ENCODE peak calls at places on chromosomes 3 and 15, in ten cellular contexts. B, M, T, Y, K, U, J, W, E and V are unnamed samples.

GRCh38 chr3:114406286-114406685 is 112.5 kb downstream of the TIGIT start:
- DNase-seq in B (no peak), M (no peak), T (no peak), Y (no peak), K (no peak), U (no peak), J (no peak), W (no peak), E (peak; percentile 66), V (no peak)

GRCh38 chr3:147415337-147415736 is 6.2 kb downstream of the ZIC1 start:
- DNase-seq in B (no peak), M (no peak), T (no peak), Y (no peak), K (no peak), U (no peak), J (no peak), W (no peak), E (no peak), V (no peak)

GRCh38 chr15:100601158-100601557 is 826 bp downstream of the LINS1 start:
- DNase-seq in B (peak; percentile 41), M (no peak), T (no peak), Y (no peak), K (no peak), U (no peak), J (peak; percentile 33), W (no peak), E (no peak), V (peak; percentile 33)

GRCh38 chr15:39801641-39802309 is 19.1 kb upstream of the FSIP1 start:
- DNase-seq in B (no peak), M (no peak), T (no peak), Y (no peak), K (no peak), U (no peak), J (peak; percentile 51), W (no peak), E (no peak), V (no peak)

GRCh38 chr3:187447737-187448136 is 79.6 kb downstream of the RTP4 start:
- DNase-seq in B (no peak), M (no peak), T (no peak), Y (no peak), K (no peak), U (no peak), J (no peak), W (no peak), E (no peak), V (no peak)

GRCh38 chr3:194691481-194692281 is 6.0 kb downstream of the FAM43A start:
- DNase-seq in B (no peak), M (no peak), T (no peak), Y (no peak), K (no peak), U (no peak), J (peak; percentile 88), W (no peak), E (no peak), V (no peak)

GRCh38 chr3:125150525-125151436 is 61.8 kb downstream of the SLC12A8 start:
- DNase-seq in B (no peak), M (no peak), T (no peak), Y (peak; percentile 77), K (no peak), U (no peak), J (peak; percentile 66), W (peak; percentile 13), E (peak; percentile 33), V (peak; percentile 80)

GRCh38 chr3:124812291-124813265 is 74.6 kb downstream of the ITGB5 start:
- DNase-seq in B (no peak), M (peak; percentile 72), T (peak; percentile 72), Y (peak; percentile 71), K (peak; percentile 74), U (peak; percentile 93), J (no peak), W (peak; percentile 85), E (peak; percentile 99), V (peak; percentile 84)

GRCh38 chr3:133038089-133038730 is at the start of gene TMEM108:
- DNase-seq in B (no peak), M (peak; percentile 52), T (peak; percentile 82), Y (no peak), K (peak; percentile 95), U (peak; percentile 73), J (peak; percentile 99), W (peak; percentile 84), E (peak; percentile 70), V (peak; percentile 96)

GRCh38 chr3:133041524-133041829 is 3.3 kb downstream of the TMEM108 start:
- DNase-seq in B (no peak), M (no peak), T (no peak), Y (no peak), K (no peak), U (no peak), J (no peak), W (no peak), E (no peak), V (no peak)

GRCh38 chr3:133038731-133039398 is 674 bp downstream of the TMEM108 start:
- DNase-seq in B (no peak), M (no peak), T (peak; percentile 60), Y (no peak), K (peak; percentile 74), U (no peak), J (peak; percentile 46), W (no peak), E (no peak), V (peak; percentile 64)

GRCh38 chr3:133040696-133041523 is 2.7 kb downstream of the TMEM108 start:
- DNase-seq in B (no peak), M (peak; percentile 40), T (peak; percentile 72), Y (peak; percentile 20), K (peak; percentile 85), U (peak; percentile 69), J (peak; percentile 91), W (peak; percentile 80), E (peak; percentile 82), V (peak; percentile 93)

DNA sequence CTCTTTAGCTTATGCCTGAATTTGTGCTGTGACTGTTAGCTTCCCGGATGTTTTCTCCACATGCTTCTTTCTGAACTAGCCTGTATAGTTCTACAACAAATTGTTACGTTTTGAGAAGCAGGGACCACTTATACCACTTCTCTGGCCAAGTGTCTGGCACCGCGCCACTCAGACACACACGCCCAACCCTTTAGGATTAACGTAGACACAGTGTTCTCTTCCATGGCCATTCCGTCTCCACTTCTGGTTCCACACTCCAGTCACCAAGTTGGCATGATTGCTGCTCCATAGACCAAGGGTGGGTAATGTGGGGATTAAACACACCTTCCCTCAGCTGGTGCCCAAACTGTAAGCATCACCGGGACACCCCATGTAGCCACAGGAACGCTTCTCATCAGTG is 751 bp upstream of the TMEM108 start:
- DNase-seq in B (no peak), M (no peak), T (no peak), Y (no peak), K (peak; percentile 59), U (no peak), J (no peak), W (no peak), E (no peak), V (peak; percentile 33)
- H3K4me3 ChIP-seq in B (no peak overlapping the region), M (peak overlapping the region; percentile 52), T (peak overlapping the region; percentile 44), Y (no peak overlapping the region), K (peak overlapping the region; percentile 66), U (peak overlapping the region; percentile 62), J (peak overlapping the region; percentile 96), W (peak overlapping the region; percentile 56), E (peak overlapping the region; percentile 60), V (peak overlapping the region; percentile 79)

GRCh38 chr3:177589921-177590336 is 392.6 kb upstream of the TBL1XR1 start:
- DNase-seq in B (no peak), M (no peak), T (no peak), Y (peak; percentile 18), K (no peak), U (no peak), J (no peak), W (no peak), E (peak; percentile 88), V (peak; percentile 28)

GRCh38 chr3:177589041-177589650 is 391.9 kb upstream of the TBL1XR1 start:
- DNase-seq in B (no peak), M (no peak), T (no peak), Y (no peak), K (no peak), U (no peak), J (no peak), W (no peak), E (no peak), V (no peak)

GRCh38 chr3:177594096-177594495 is 396.8 kb upstream of the TBL1XR1 start:
- DNase-seq in B (no peak), M (no peak), T (no peak), Y (no peak), K (no peak), U (no peak), J (no peak), W (no peak), E (no peak), V (no peak)

GRCh38 chr3:177590826-177591225 is 393.5 kb upstream of the TBL1XR1 start:
- DNase-seq in B (no peak), M (no peak), T (no peak), Y (no peak), K (no peak), U (no peak), J (no peak), W (no peak), E (no peak), V (no peak)

DNA sequence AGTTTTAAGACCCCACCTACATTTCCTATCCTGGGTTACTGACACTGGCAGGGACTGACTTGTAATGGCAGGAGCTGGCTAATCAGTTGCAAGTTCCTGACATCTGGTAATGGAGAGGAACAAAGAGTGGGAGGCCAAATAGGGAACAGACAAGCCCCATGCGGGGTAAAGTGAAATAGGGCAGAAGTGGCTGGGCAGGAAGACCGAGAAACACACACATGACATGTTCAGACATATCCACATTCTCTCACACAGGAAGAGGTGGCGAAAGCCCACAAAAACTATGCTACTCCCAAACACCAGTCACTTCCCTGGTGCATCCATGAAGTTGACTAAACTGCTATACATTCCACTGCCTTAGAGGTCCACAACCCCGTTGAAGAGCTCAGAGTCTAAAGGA is 394.1 kb upstream of the TBL1XR1 start:
- DNase-seq in B (no peak), M (no peak), T (no peak), Y (no peak), K (no peak), U (peak; percentile 70), J (no peak), W (no peak), E (no peak), V (no peak)
- H3K4me1 ChIP-seq in B (peaks cover 21% of the 10 kb centered on the region), M (no peaks in the 10 kb centered on the region), T (peaks cover 12% of the 10 kb centered on the region), Y (peaks cover 20% of the 10 kb centered on the region), K (no peaks in the 10 kb centered on the region), U (peaks cover 40% of the 10 kb centered on the region), J (peaks cover 20% of the 10 kb centered on the region), W (peaks cover 60% of the 10 kb centered on the region), E (peaks cover under 1% of the 10 kb centered on the region), V (peaks cover 7% of the 10 kb centered on the region)

GRCh38 chr3:19526071-19526470 is 377.8 kb downstream of the KCNH8 start:
- DNase-seq in B (no peak), M (no peak), T (no peak), Y (no peak), K (no peak), U (no peak), J (no peak), W (no peak), E (no peak), V (no peak)
- H3K27me3 ChIP-seq in B (no peaks in the 10 kb centered on the region), M (no peaks in the 10 kb centered on the region), T (no peaks in the 10 kb centered on the region), Y (no peaks in the 10 kb centered on the region), K (no peaks in the 10 kb centered on the region), U (no peaks in the 10 kb centered on the region), J (no peaks in the 10 kb centered on the region), W (no peaks in the 10 kb centered on the region), E (no peaks in the 10 kb centered on the region), V (no peaks in the 10 kb centered on the region)

GRCh38 chr15:99062226-99062625 is 42.7 kb upstream of the SYNM start:
- DNase-seq in B (no peak), M (no peak), T (no peak), Y (no peak), K (no peak), U (no peak), J (no peak), W (no peak), E (no peak), V (no peak)

GRCh38 chr15:99057697-99058420 is 47.0 kb upstream of the SYNM start:
- DNase-seq in B (no peak), M (peak; percentile 40), T (no peak), Y (no peak), K (peak; percentile 61), U (no peak), J (no peak), W (no peak), E (no peak), V (no peak)

GRCh38 chr15:99058421-99058870 is 46.4 kb upstream of the SYNM start:
- DNase-seq in B (no peak), M (peak; percentile 53), T (no peak), Y (no peak), K (peak; percentile 50), U (no peak), J (no peak), W (no peak), E (no peak), V (no peak)

GRCh38 chr15:99057020-99057419 is 47.9 kb upstream of the SYNM start:
- DNase-seq in B (no peak), M (peak; percentile 29), T (no peak), Y (no peak), K (no peak), U (no peak), J (no peak), W (no peak), E (no peak), V (peak; percentile 14)

GRCh38 chr15:99059010-99059981 is 45.6 kb upstream of the SYNM start:
- DNase-seq in B (no peak), M (peak; percentile 92), T (peak; percentile 86), Y (peak; percentile 27), K (peak; percentile 92), U (peak; percentile 94), J (peak; percentile 69), W (peak; percentile 84), E (peak; percentile 92), V (peak; percentile 88)
- H3K4me3 ChIP-seq in B (peak overlapping the region; percentile 45), M (peak overlapping the region; percentile 37), T (peak overlapping the region; percentile 49), Y (peak overlapping the region; percentile 65), K (peak overlapping the region; percentile 58), U (peak overlapping the region; percentile 75), J (peak overlapping the region; percentile 61), W (peak overlapping the region; percentile 66), E (peak overlapping the region; percentile 62), V (peak overlapping the region; percentile 74)